ENCODE peak calls at places on chromosomes 12 and 14, in nine cellular contexts. P is uterus, R is fibroblast of lung, E is body of pancreas, M is spleen, G is Peyer's patch, V is left ventricle myocardium inferior, A is transverse colon, Y is endodermal cell. J is an unnamed sample.

GRCh38 chr14:32230181-32230580 is 27.1 kb upstream of the RNU6-8 start:
- DNase-seq in E (no peak), P (no peak), A (no peak), M (no peak), R (peak), G (no peak), V (no peak), Y (no peak), J (no peak)

GRCh38 chr12:99453831-99454538 is 193.6 kb upstream of the GARIN6 start:
- DNase-seq in A (no peak), E (no peak), M (no peak), Y (no peak), R (peak), P (no peak), G (no peak), V (no peak), J (no peak)

GRCh38 chr12:6367065-6367968 is 8.0 kb downstream of the SCNN1A start:
- DNase-seq in E (no peak), V (no peak), A (no peak), R (peak), P (no peak), G (peak), M (peak), Y (no peak), J (peak)

GRCh38 chr12:6927999-6928702 is 392 bp downstream of the ATN1 start:
- DNase-seq in M (peak), V (no peak), P (peak), Y (peak), E (peak), A (no peak), R (no peak), G (no peak), J (no peak)

GRCh38 chr12:98509063-98509462 is 6.3 kb upstream of the TMPO start:
- DNase-seq in M (no peak), P (no peak), G (no peak), E (no peak), R (no peak), Y (peak), V (no peak), A (no peak), J (no peak)

GRCh38 chr14:105364100-105364708 is 34.1 kb upstream of the TEX22 start:
- DNase-seq in A (peak), V (peak), M (no peak), R (peak), Y (no peak), E (no peak), G (peak), P (no peak), J (peak)

GRCh38 chr14:101235042-101235871 is 326.0 kb upstream of the DIO3 start:
- DNase-seq in E (peak), M (no peak), Y (peak), G (peak), V (peak), P (no peak), A (peak), R (peak), J (peak)

GRCh38 chr12:91974541-91974940 is 171.1 kb downstream of the BTG1 start:
- DNase-seq in G (no peak), R (peak), A (no peak), E (no peak), M (no peak), P (no peak), V (no peak), Y (no peak), J (peak)

GRCh38 chr12:116497051-116497529 is 62.1 kb upstream of the MAP1LC3B2 start:
- DNase-seq in P (no peak), G (no peak), Y (peak), A (peak), V (no peak), M (no peak), E (no peak), R (no peak), J (no peak)

GRCh38 chr14:46322076-46322475 is 329.5 kb downstream of the RPL10L start:
- DNase-seq in G (no peak), M (no peak), Y (peak), R (no peak), E (no peak), V (no peak), A (no peak), P (no peak), J (no peak)

GRCh38 chr14:55353686-55354467 is 57.8 kb downstream of the ATG14 start:
- DNase-seq in R (no peak), P (no peak), E (no peak), V (no peak), Y (peak), M (no peak), A (peak), G (no peak), J (no peak)

GRCh38 chr14:50943943-50944646 is at the start of gene PYGL:
- DNase-seq in R (peak), Y (peak), E (peak), A (peak), G (peak), M (peak), P (peak), V (peak), J (peak)

DNA sequence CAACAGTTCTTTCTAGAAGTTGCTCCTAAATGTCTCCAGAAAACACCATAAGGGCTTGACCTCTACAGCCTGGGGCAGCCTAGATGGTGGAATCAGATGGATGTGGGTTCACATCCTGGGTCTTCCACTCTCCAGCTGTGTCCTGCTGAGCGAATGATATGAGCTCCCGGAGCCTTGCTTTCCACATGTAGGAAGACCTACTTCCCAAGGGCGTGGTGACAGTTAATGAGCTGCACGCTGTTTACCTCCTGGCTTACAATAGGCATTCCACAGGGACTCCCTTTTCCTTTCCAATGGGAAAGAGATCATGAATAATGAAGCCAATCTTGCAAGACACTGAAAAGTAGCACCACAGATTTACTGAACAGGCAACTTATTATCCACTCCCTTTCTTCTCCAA is 46.1 kb downstream of the TMTC1 start:
- DNase-seq in E (no peak), V (no peak), A (no peak), R (no peak), Y (no peak), M (no peak), G (no peak), P (no peak), J (no peak)
- TF ChIP-seq CTCF in E (no peak), V (no peak), A (no peak), R (no peak), Y (no peak), M (no peak), G (no peak), P (no peak), J (no peak)

DNA sequence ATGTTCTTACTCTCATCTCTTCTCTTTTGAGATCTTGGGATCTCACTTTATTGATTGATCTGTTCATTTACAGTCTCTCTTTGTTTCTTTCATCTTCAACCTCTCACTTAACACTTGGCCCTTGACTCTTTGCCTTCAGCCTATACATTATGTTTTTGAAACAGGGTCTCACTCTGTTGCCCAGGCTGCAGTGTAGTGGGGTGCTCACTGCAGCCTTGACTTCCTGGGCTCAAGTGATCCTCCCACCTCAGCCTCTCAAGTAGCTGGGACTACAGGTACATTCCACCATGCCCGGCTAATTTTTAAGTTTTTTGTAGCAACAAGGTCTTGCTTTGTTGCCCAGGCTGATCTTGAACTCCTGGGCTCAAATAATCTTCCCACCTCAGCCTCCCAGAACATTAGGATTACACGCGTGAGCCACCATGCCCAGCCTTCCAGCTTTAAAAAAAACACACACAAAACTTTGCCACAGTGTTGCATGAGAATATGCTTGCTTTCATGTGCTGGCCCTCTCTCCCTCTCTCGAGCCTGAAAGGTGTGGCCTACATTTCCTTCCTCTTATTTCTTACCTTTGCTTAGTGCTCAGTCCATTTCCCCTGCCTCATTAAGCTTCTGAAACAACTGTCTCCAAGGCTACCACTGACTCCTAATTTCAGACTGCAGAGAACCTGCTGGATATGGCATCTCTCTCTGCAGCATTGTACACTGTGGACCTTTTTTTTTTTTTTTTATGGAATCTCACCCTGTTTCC is 9.9 kb downstream of the DIP2B start:
- DNase-seq in E (no peak), Y (no peak), A (no peak), R (no peak), V (no peak), P (no peak), M (no peak), G (no peak), J (no peak)
- H3K4me3 ChIP-seq in E (no peak), Y (no peak), A (no peak), R (no peak), V (no peak), P (no peak), M (no peak), G (no peak), J (no peak)

DNA sequence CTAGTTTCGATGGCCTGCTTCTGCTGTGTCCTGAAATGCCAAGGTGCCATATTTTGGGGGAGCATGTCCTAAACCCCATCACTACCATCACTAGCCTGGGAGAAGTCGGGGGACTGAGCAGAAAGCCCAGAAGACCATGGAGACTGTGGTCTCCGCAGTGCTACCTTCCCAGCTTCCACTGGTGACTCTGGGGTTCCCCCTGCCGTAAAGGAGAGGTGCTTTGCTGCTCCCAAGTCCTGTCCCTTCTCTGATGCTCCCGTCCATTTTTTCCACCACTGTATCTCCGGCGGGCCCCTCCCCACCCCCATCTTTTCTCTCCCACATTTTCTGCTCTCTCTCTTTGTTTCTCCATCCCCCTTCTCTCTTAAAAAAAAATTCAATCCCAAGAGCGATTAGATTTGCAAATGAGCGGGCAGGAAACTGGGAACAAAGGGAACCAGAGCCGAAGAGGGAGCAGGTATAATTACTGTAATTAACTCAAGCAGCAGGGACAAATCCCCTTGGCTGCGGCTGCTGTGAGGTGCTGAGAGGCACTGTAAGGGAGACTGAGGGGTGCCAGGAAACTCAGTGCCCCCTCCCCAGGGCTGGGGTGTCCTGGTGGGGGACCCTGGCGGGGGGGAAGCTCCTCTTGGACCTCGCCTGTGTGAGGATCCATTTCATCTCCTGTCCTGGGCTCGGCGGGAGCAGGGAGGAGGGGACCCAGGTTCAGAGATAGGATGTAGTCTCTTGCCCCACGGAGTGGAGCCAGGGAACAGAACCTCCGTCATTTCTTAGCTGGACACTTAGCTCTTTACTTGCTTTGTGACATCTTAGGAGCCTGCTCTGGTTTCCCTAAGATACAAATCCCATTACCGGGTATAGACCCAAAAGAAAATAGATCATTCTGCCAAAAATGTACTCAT is 140.5 kb upstream of the NRXN3 start:
- DNase-seq in V (no peak), A (no peak), E (no peak), P (no peak), M (no peak), R (no peak), G (no peak), Y (peak), J (no peak)
- TF ChIP-seq CTCF in V (no peak), A (no peak), E (no peak), P (no peak), M (no peak), R (peak), G (no peak), Y (peak), J (peak)

GRCh38 chr14:45140661-45141187 is 5.0 kb downstream of the FANCM start:
- DNase-seq in M (no peak), G (no peak), Y (no peak), E (no peak), V (no peak), P (no peak), R (no peak), A (no peak), J (no peak)

GRCh38 chr14:45133683-45134050 is 614 bp downstream of the FKBP3 start:
- DNase-seq in R (no peak), E (no peak), P (no peak), G (no peak), A (no peak), M (no peak), V (no peak), Y (no peak), J (no peak)

GRCh38 chr14:45134051-45134958 is at the start of gene FKBP3:
- DNase-seq in Y (peak), E (peak), R (peak), P (peak), A (peak), G (peak), V (peak), M (peak), J (peak)

GRCh38 chr14:45135181-45135580 is 549 bp upstream of the FANCM start:
- DNase-seq in E (no peak), A (no peak), M (no peak), P (no peak), G (no peak), R (peak), Y (no peak), V (no peak), J (no peak)

GRCh38 chr14:45135659-45136314 is at the start of gene FANCM:
- DNase-seq in E (peak), P (peak), Y (peak), R (peak), V (peak), A (peak), G (peak), M (peak), J (peak)
- H3K4me3 ChIP-seq in E (peak), P (peak), Y (peak), R (peak), V (peak), A (peak), G (peak), M (peak), J (peak)

GRCh38 chr12:74108729-74109128 is 428.9 kb upstream of the ATXN7L3B start:
- DNase-seq in G (no peak), A (no peak), M (no peak), V (no peak), E (no peak), Y (no peak), R (no peak), P (no peak), J (peak)

DNA sequence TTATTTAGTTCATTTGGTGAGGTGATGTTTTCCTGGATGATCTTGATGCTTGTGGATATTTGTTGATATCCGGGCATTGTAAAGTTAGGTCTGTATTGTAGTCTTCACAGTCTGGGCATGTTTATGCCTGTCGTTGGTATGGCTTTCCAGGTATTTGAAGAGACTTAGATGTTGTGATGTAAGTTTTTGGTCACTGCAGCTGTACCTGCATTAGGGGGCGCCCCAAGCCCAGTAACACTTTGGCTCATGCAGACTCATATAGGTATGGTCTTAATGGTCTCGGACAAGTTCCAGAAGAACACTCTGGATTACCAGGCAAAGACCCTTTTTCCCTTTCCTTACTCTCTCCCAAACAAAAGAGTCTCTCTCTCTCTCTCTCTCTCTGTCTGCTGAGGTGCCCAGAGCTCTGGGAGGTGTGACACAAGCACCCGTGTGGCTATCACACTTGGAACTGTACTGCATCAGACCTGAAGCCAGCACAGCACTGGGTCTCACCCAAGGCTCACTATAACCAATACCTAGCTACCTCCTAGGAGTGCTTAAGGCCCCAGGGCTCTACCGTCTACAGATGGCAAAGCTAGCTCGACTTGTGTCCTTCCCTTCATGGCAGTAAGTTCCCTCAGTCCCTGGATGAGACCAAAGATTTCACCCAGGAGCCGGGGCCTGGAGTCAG is 425.8 kb upstream of the ATXN7L3B start:
- DNase-seq in E (no peak), M (no peak), V (no peak), P (no peak), A (no peak), Y (peak), R (peak), G (no peak), J (no peak)
- TF ChIP-seq CTCF in E (no peak), M (no peak), V (peak), P (no peak), A (no peak), Y (peak), R (no peak), G (no peak), J (no peak)

DNA sequence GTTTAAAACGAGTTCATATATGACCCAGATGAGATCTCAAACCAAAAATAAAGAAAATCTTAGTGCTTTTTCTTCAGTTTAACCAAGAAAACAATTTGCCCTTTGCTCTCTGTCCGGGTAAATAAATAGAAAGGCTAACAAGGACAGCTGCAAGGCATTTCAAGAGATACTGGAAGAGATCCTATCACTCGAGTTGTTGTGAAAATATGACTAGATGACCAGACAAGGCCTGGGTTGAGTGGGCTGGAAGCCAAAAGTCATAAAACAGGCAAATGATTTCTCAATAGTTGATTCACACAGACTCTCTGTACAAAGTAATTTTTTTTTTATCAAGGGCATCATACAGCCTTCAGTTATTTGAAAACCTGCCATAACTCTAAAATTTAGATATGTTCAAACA is 55.9 kb upstream of the AVPR1A start:
- DNase-seq in A (no peak), M (no peak), E (peak), G (no peak), V (no peak), R (no peak), Y (no peak), P (peak), J (peak)
- H3K4me3 ChIP-seq in A (no peak), M (no peak), E (no peak), G (no peak), V (no peak), R (no peak), Y (no peak), P (no peak), J (no peak)

J was measured in foreskin fibroblast.